ENCODE peak calls at places on chromosomes 6 and 20, in four cellular contexts. Y is fibroblast of lung, R is B cell, J is KBM-7. P is an unnamed sample.

GRCh38 chr6:129730477-129731165 is 20.6 kb upstream of the ARHGAP18 start:
- DNase-seq in J (peak; percentile 62), Y (peak; percentile 52), R (no peak), P (peak; percentile 80)

GRCh38 chr6:27605401-27606342 is 132.8 kb upstream of the ZNF184 start:
- DNase-seq in Y (peak; percentile 73), R (no peak), J (no peak), P (peak; percentile 95)

GRCh38 chr20:2350606-2351005 is 30.1 kb upstream of the TGM6 start:
- DNase-seq in R (no peak), Y (no peak), J (no peak), P (no peak)

GRCh38 chr20:62063981-62064787 is 1.5 kb downstream of the TAF4 start:
- DNase-seq in J (no peak), R (no peak), Y (no peak), P (no peak)

GRCh38 chr20:49712918-49713778 is 530 bp downstream of the B4GALT5 start:
- DNase-seq in Y (no peak), J (peak; percentile 54), R (peak; percentile 46), P (peak; percentile 40)

GRCh38 chr6:40419377-40419776 is 167.8 kb downstream of the LRFN2 start:
- DNase-seq in Y (no peak), R (no peak), J (no peak), P (no peak)

GRCh38 chr20:24363031-24363430 is 106.4 kb upstream of the SYNDIG1 start:
- DNase-seq in R (no peak), Y (no peak), J (no peak), P (no peak)

GRCh38 chr20:4886771-4887527 is 114.4 kb downstream of the SLC23A2 start:
- DNase-seq in J (no peak), Y (no peak), R (no peak), P (no peak)

GRCh38 chr6:24127316-24127715 is 1.3 kb downstream of the NRSN1 start:
- DNase-seq in R (no peak), Y (no peak), J (no peak), P (no peak)

GRCh38 chr20:19937651-19938420 is 79.3 kb upstream of the NAA20 start:
- DNase-seq in R (no peak), J (peak; percentile 29), Y (no peak), P (no peak)

GRCh38 chr6:142850653-142851434 is 94.1 kb downstream of the HIVEP2 start:
- DNase-seq in Y (no peak), R (no peak), J (no peak), P (no peak)

GRCh38 chr6:39426057-39426592 is 103.6 kb upstream of the KCNK16 start:
- DNase-seq in J (no peak), Y (peak; percentile 73), R (no peak), P (no peak)

GRCh38 chr20:3927486-3928291 is 38.5 kb downstream of the PANK2 start:
- DNase-seq in Y (peak; percentile 78), J (peak; percentile 45), R (no peak), P (peak; percentile 59)

GRCh38 chr6:11890849-11891248 is 112.2 kb upstream of the ADTRP start:
- DNase-seq in Y (peak; percentile 16), J (no peak), R (no peak), P (no peak)

GRCh38 chr6:44431118-44431725 is 43.7 kb downstream of the CDC5L start:
- DNase-seq in J (peak; percentile 67), R (no peak), Y (peak; percentile 81), P (peak; percentile 76)

P was measured in OCI-M1.